ENCODE peak calls at places on chromosomes 3 and 15, in nine cellular contexts. G is stimulated activated CD4-positive, alpha-beta T cell treated with anti-CD3 and anti-CD28 coated beads, Interleukin-12 subunit alpha, Interleukin-12 subunit beta, amount 100 ng/mL, for 4 hours; K is GM04504; U is head of caudate nucleus; J is NCI-H1092; W is lung microvascular endothelial cell; T is NCI-H1436; A is right atrium auricular region; Y is T-helper 9 cell. N is an unnamed sample.

GRCh38 chr3:65831733-65832425 is 206.8 kb downstream of the MAGI1 start:
- DNase-seq in G (no peak), K (peak; percentile 71), U (no peak), J (no peak), W (no peak), T (no peak), A (no peak), Y (no peak), N (no peak)

GRCh38 chr3:172153335-172153861 is 114.0 kb downstream of the FNDC3B start:
- DNase-seq in G (peak; percentile 25), K (peak; percentile 95), U (peak; percentile 58), J (no peak), W (peak; percentile 99), T (no peak), A (peak; percentile 96), Y (peak; percentile 20), N (peak; percentile 34)

GRCh38 chr3:191646242-191646641 is 185.3 kb downstream of the PYDC2 start:
- DNase-seq in G (no peak), K (no peak), U (no peak), J (no peak), W (no peak), T (no peak), A (no peak), Y (no peak), N (no peak)

GRCh38 chr3:33664195-33664594 is 53.9 kb downstream of the CLASP2 start:
- DNase-seq in G (no peak), K (peak; percentile 58), U (no peak), J (no peak), W (peak; percentile 84), T (no peak), A (no peak), Y (no peak), N (no peak)

GRCh38 chr3:124639406-124640237 is 90.6 kb upstream of the UMPS start:
- DNase-seq in G (no peak), K (no peak), U (no peak), J (no peak), W (no peak), T (no peak), A (no peak), Y (no peak), N (no peak)

GRCh38 chr3:56914646-56915045 is 112.9 kb upstream of the ARHGEF3 start:
- DNase-seq in G (no peak), K (no peak), U (no peak), J (no peak), W (no peak), T (no peak), A (no peak), Y (no peak), N (no peak)

GRCh38 chr3:75692061-75692460 is 27.9 kb downstream of the FRG2C start:
- DNase-seq in G (no peak), K (no peak), U (no peak), J (no peak), W (no peak), T (no peak), A (no peak), Y (no peak), N (no peak)

GRCh38 chr3:66418432-66419052 is 82.3 kb downstream of the LRIG1 start:
- DNase-seq in G (no peak), K (no peak), U (peak; percentile 75), J (no peak), W (no peak), T (no peak), A (no peak), Y (no peak), N (no peak)

GRCh38 chr15:65833501-65834220 is 35.6 kb upstream of the RAB11A start:
- DNase-seq in G (peak; percentile 14), K (no peak), U (no peak), J (peak; percentile 64), W (peak; percentile 27), T (peak; percentile 74), A (no peak), Y (no peak), N (no peak)

GRCh38 chr3:87810427-87810826 is 248.4 kb downstream of the CGGBP1 start:
- DNase-seq in G (no peak), K (no peak), U (no peak), J (no peak), W (peak; percentile 2), T (no peak), A (no peak), Y (no peak), N (no peak)

GRCh38 chr3:126683069-126683468 is 21.0 kb upstream of the CHCHD6 start:
- DNase-seq in G (no peak), K (no peak), U (no peak), J (no peak), W (no peak), T (no peak), A (no peak), Y (no peak), N (no peak)

GRCh38 chr15:92981333-92981732 is 81.2 kb downstream of the CHD2 start:
- DNase-seq in G (no peak), K (no peak), U (no peak), J (no peak), W (peak; percentile 71), T (no peak), A (no peak), Y (no peak), N (no peak)

GRCh38 chr3:156750874-156751245 is 75.3 kb upstream of the LEKR1 start:
- DNase-seq in G (no peak), K (peak; percentile 40), U (no peak), J (no peak), W (no peak), T (no peak), A (no peak), Y (no peak), N (no peak)

N was measured in stimulated activated naive CD4-positive, alpha-beta T cell treated with Interleukin-2 at 50 U/mL for 16 hours.